ENCODE peak calls at places on chromosomes 1 and 21, in six cellular contexts. T is NCI-H2029; Q is activated effector memory CD4-positive, alpha-beta T cell treated with Interleukin-2 at 50 U/mL for 16 hours; X is lower lobe of right lung; P is left cardiac atrium; K is HEK293T. U is an unnamed sample.

GRCh38 chr1:88647749-88648415 is 36.2 kb upstream of the PKN2 start:
- DNase-seq in T (no peak), Q (no peak), X (no peak), P (no peak), K (no peak), U (no peak)

GRCh38 chr1:166133276-166133841 is 33.4 kb downstream of the FAM78B start:
- DNase-seq in T (no peak), Q (no peak), X (no peak), P (no peak), K (no peak), U (no peak)

GRCh38 chr1:211236633-211237321 is 22.4 kb upstream of the RCOR3 start:
- DNase-seq in T (peak), Q (no peak), X (no peak), P (no peak), K (no peak), U (peak)

GRCh38 chr1:199113265-199113869 is 474.5 kb downstream of the PTPRC start:
- DNase-seq in T (no peak), Q (peak), X (peak), P (peak), K (peak), U (no peak)

GRCh38 chr21:27062441-27062840 is 95.6 kb upstream of the ADAMTS5 start:
- DNase-seq in T (no peak), Q (no peak), X (no peak), P (no peak), K (no peak), U (no peak)

GRCh38 chr21:41827951-41828883 is 50.9 kb downstream of the PRDM15 start:
- DNase-seq in T (peak), Q (no peak), X (no peak), P (no peak), K (no peak), U (no peak)

GRCh38 chr1:39957299-39958020 is 2.5 kb downstream of the MFSD2A start:
- DNase-seq in T (peak), Q (no peak), X (no peak), P (no peak), K (no peak), U (no peak)

GRCh38 chr1:35850716-35851115 is 32.3 kb upstream of the AGO1 start:
- DNase-seq in T (no peak), Q (no peak), X (no peak), P (no peak), K (no peak), U (no peak)

GRCh38 chr1:46288485-46289133 is 14.8 kb downstream of the LRRC41 start:
- DNase-seq in T (no peak), Q (no peak), X (no peak), P (no peak), K (no peak), U (no peak)

GRCh38 chr1:228141082-228141870 is 1.2 kb downstream of the GUK1 start:
- DNase-seq in T (no peak), Q (no peak), X (peak), P (peak), K (no peak), U (no peak)

GRCh38 chr1:40649592-40649930 is 15.9 kb downstream of the RIMS3 start:
- DNase-seq in T (peak), Q (no peak), X (no peak), P (no peak), K (no peak), U (no peak)

GRCh38 chr1:175169305-175170018 is 23.1 kb downstream of the KIAA0040 start:
- DNase-seq in T (peak), Q (no peak), X (no peak), P (no peak), K (no peak), U (peak)

GRCh38 chr1:240114222-240114621 is 22.5 kb downstream of the FMN2 start:
- DNase-seq in T (no peak), Q (no peak), X (no peak), P (no peak), K (no peak), U (no peak)

GRCh38 chr1:115476616-115477015 is 138.6 kb upstream of the NGF start:
- DNase-seq in T (no peak), Q (no peak), X (no peak), P (no peak), K (no peak), U (no peak)

GRCh38 chr21:40351006-40351405 is 483.8 kb downstream of the PCP4 start:
- DNase-seq in T (no peak), Q (no peak), X (no peak), P (no peak), K (no peak), U (no peak)

GRCh38 chr1:214445846-214446614 is 105.4 kb downstream of the PTPN14 start:
- DNase-seq in T (no peak), Q (no peak), X (no peak), P (no peak), K (no peak), U (no peak)

GRCh38 chr1:15326691-15327530 is 79.9 kb downstream of the FHAD1 start:
- DNase-seq in T (no peak), Q (no peak), X (no peak), P (no peak), K (no peak), U (no peak)

GRCh38 chr1:56034222-56034621 is 545.1 kb downstream of the PLPP3 start:
- DNase-seq in T (no peak), Q (no peak), X (no peak), P (no peak), K (no peak), U (no peak)

GRCh38 chr1:14296795-14297194 is 301.7 kb upstream of the KAZN start:
- DNase-seq in T (no peak), Q (no peak), X (no peak), P (no peak), K (no peak), U (no peak)

GRCh38 chr1:220410681-220411080 is 117.3 kb upstream of the MARK1 start:
- DNase-seq in T (no peak), Q (no peak), X (no peak), P (no peak), K (no peak), U (no peak)

GRCh38 chr21:37751268-37751975 is 164.8 kb downstream of the KCNJ6 start:
- DNase-seq in T (no peak), Q (no peak), X (no peak), P (no peak), K (no peak), U (no peak)

GRCh38 chr1:199335496-199335895 is 692.0 kb upstream of the NR5A2 start:
- DNase-seq in T (no peak), Q (no peak), X (no peak), P (no peak), K (no peak), U (no peak)

GRCh38 chr21:37700641-37701202 is 215.5 kb downstream of the KCNJ6 start:
- DNase-seq in T (peak), Q (no peak), X (no peak), P (peak), K (peak), U (peak)

GRCh38 chr1:227869851-227870305 is 54.4 kb downstream of the PRSS38 start:
- DNase-seq in T (peak), Q (no peak), X (no peak), P (no peak), K (peak), U (no peak)

GRCh38 chr1:90718411-90719320 is 1.6 kb upstream of the BARHL2 start:
- DNase-seq in T (no peak), Q (no peak), X (no peak), P (no peak), K (peak), U (no peak)

GRCh38 chr1:230292739-230293720 is 133.1 kb downstream of the PGBD5 start:
- DNase-seq in T (peak), Q (no peak), X (no peak), P (no peak), K (no peak), U (peak)

GRCh38 chr1:11929849-11930248 is 3.6 kb upstream of the KIAA2013 start:
- DNase-seq in T (peak), Q (no peak), X (no peak), P (peak), K (peak), U (peak)

GRCh38 chr1:231072502-231072901 is 32.4 kb upstream of the FAM89A start:
- DNase-seq in T (no peak), Q (no peak), X (no peak), P (no peak), K (no peak), U (no peak)

GRCh38 chr1:27349784-27350672 is 8.2 kb downstream of the SYTL1 start:
- DNase-seq in T (peak), Q (no peak), X (peak), P (peak), K (peak), U (peak)

GRCh38 chr1:9689011-9689706 is 37.6 kb downstream of the PIK3CD start:
- DNase-seq in T (peak), Q (peak), X (peak), P (peak), K (peak), U (peak)

GRCh38 chr1:155671750-155672149 is 16.8 kb downstream of the YY1AP1 start:
- DNase-seq in T (no peak), Q (no peak), X (no peak), P (no peak), K (no peak), U (no peak)

GRCh38 chr1:186828612-186829542 is at the start of gene PLA2G4A:
- DNase-seq in T (no peak), Q (no peak), X (peak), P (peak), K (peak), U (no peak)

GRCh38 chr1:230825061-230825803 is 43.1 kb downstream of the C1orf198 start:
- DNase-seq in T (no peak), Q (no peak), X (no peak), P (no peak), K (no peak), U (peak)

GRCh38 chr1:192061556-192061955 is 96.7 kb upstream of the RGS18 start:
- DNase-seq in T (no peak), Q (no peak), X (no peak), P (no peak), K (no peak), U (no peak)

GRCh38 chr21:42592156-42592820 is 61.1 kb upstream of the PDE9A start:
- DNase-seq in T (no peak), Q (no peak), X (no peak), P (no peak), K (no peak), U (no peak)

U was measured in DMS153.